ENCODE peak calls at places on chromosomes 16 and 17, in six cellular contexts. Q is B cell, C is D341Med, F is astrocyte, O is LNCaP clone FGC, T is heart right ventricle. I is an unnamed sample.
A peak's percentile ranks its signal among the peaks of the same experiment; 100 is the strongest.

GRCh38 chr17:50672831-50673551 is 34.7 kb downstream of the ANKRD40 start:
- DNase-seq in C (peak; percentile 43), F (no peak), O (no peak), T (peak; percentile 49), Q (peak; percentile 13), I (no peak)

GRCh38 chr17:81285179-81285878 is 9.8 kb downstream of the SLC38A10 start:
- DNase-seq in T (peak; percentile 82), O (no peak), C (no peak), Q (no peak), F (peak; percentile 6), I (peak; percentile 80)

GRCh38 chr16:20002936-20003335 is 70.8 kb downstream of the GPR139 start:
- DNase-seq in T (no peak), F (no peak), O (no peak), C (no peak), Q (no peak), I (no peak)

GRCh38 chr17:35653619-35654361 is 66.7 kb downstream of the AP2B1 start:
- DNase-seq in T (no peak), C (no peak), F (no peak), Q (no peak), O (no peak), I (no peak)

GRCh38 chr17:61157246-61157887 is 242.3 kb upstream of the TBX2 start:
- DNase-seq in O (no peak), T (no peak), C (peak; percentile 46), F (peak; percentile 54), Q (no peak), I (no peak)

GRCh38 chr17:1487939-1488825 is 4.3 kb downstream of the MYO1C start:
- DNase-seq in T (peak; percentile 91), O (no peak), C (peak; percentile 87), Q (peak; percentile 71), F (peak; percentile 66), I (peak; percentile 90)

GRCh38 chr17:50268632-50269287 is 5.5 kb upstream of the TMEM92 start:
- DNase-seq in T (no peak), C (peak; percentile 28), Q (no peak), F (no peak), O (no peak), I (no peak)

GRCh38 chr17:81096741-81097133 is 61.8 kb downstream of the BAIAP2 start:
- DNase-seq in Q (no peak), O (no peak), T (no peak), F (no peak), C (no peak), I (no peak)

GRCh38 chr16:35141303-35141702 is 1681.9 kb downstream of the TP53TG3F start:
- DNase-seq in C (no peak), O (no peak), Q (no peak), F (no peak), T (no peak), I (no peak)

GRCh38 chr17:3033248-3033640 is 30.2 kb downstream of the OR1D5 start:
- DNase-seq in T (no peak), O (no peak), C (no peak), F (no peak), Q (no peak), I (no peak)

GRCh38 chr16:65523258-65523950 is 401.5 kb upstream of the CDH11 start:
- DNase-seq in F (no peak), T (no peak), Q (no peak), O (no peak), C (no peak), I (no peak)

GRCh38 chr17:68101075-68101991 is 65.8 kb downstream of the KPNA2 start:
- DNase-seq in T (peak; percentile 92), O (peak; percentile 82), F (peak; percentile 86), Q (peak; percentile 78), C (peak; percentile 95), I (peak; percentile 89)